ENCODE peak calls at places on chromosome 10, in seven cellular contexts. A is A549, H is coronary artery, S is fibroblast of the aortic adventitia, D is NB4, B is spleen, L is fibroblast of pulmonary artery. X is an unnamed sample.

GRCh38 chr10:1368772-1369171 is 312.6 kb downstream of the WDR37 start:
- DNase-seq in A (peak; percentile 64), H (peak; percentile 66), S (no peak), D (peak; percentile 24), B (no peak), L (no peak), X (no peak)

GRCh38 chr10:3950676-3951275 is 165.8 kb upstream of the KLF6 start:
- DNase-seq in A (no peak), H (no peak), S (no peak), D (no peak), B (no peak), L (no peak), X (no peak)

GRCh38 chr10:15712903-15713302 is 6.8 kb downstream of the ITGA8 start:
- DNase-seq in A (no peak), H (no peak), S (peak; percentile 40), D (no peak), B (no peak), L (no peak), X (no peak)

GRCh38 chr10:112852308-112852707 is 97.7 kb upstream of the TCF7L2 start:
- DNase-seq in A (no peak), H (no peak), S (no peak), D (peak; percentile 58), B (no peak), L (no peak), X (no peak)

GRCh38 chr10:121598261-121599249 is at the start of gene FGFR2:
- DNase-seq in A (peak; percentile 82), H (peak; percentile 86), S (peak; percentile 5), D (no peak), B (no peak), L (peak; percentile 51), X (peak; percentile 96)

GRCh38 chr10:79386637-79387465 is 39.6 kb downstream of the PPIF start:
- DNase-seq in A (no peak), H (peak; percentile 68), S (no peak), D (no peak), B (peak; percentile 69), L (no peak), X (peak; percentile 85)

GRCh38 chr10:89475137-89475536 is 60.3 kb downstream of the SLC16A12 start:
- DNase-seq in A (no peak), H (no peak), S (no peak), D (no peak), B (no peak), L (no peak), X (no peak)

GRCh38 chr10:82778908-82779307 is 903.9 kb downstream of the NRG3 start:
- DNase-seq in A (no peak), H (no peak), S (no peak), D (peak; percentile 5), B (no peak), L (no peak), X (no peak)

GRCh38 chr10:127275793-127276415 is 79.5 kb upstream of the INSYN2A start:
- DNase-seq in A (no peak), H (no peak), S (no peak), D (no peak), B (no peak), L (no peak), X (no peak)

GRCh38 chr10:52609071-52609470 is 163.5 kb downstream of the MBL2 start:
- DNase-seq in A (no peak), H (no peak), S (no peak), D (no peak), B (no peak), L (no peak), X (no peak)

GRCh38 chr10:132867801-132868644 is 74.3 kb downstream of the CFAP46 start:
- DNase-seq in A (no peak), H (no peak), S (no peak), D (no peak), B (peak; percentile 72), L (no peak), X (peak; percentile 60)

GRCh38 chr10:32055478-32056135 is 618 bp downstream of the KIF5B start:
- DNase-seq in A (peak; percentile 50), H (peak; percentile 81), S (peak; percentile 52), D (peak; percentile 84), B (peak; percentile 94), L (peak; percentile 70), X (peak; percentile 77)

GRCh38 chr10:89151857-89152256 is 55.3 kb downstream of the CH25H start:
- DNase-seq in A (no peak), H (no peak), S (peak; percentile 84), D (no peak), B (no peak), L (no peak), X (no peak)

GRCh38 chr10:96618648-96619047 is 31.8 kb upstream of the TM9SF3 start:
- DNase-seq in A (no peak), H (no peak), S (peak; percentile 41), D (no peak), B (no peak), L (peak; percentile 55), X (no peak)

GRCh38 chr10:113031147-113031546 is 81.1 kb downstream of the TCF7L2 start:
- DNase-seq in A (no peak), H (no peak), S (peak; percentile 48), D (no peak), B (no peak), L (no peak), X (no peak)

GRCh38 chr10:127279334-127279774 is 83.0 kb upstream of the INSYN2A start:
- DNase-seq in A (no peak), H (no peak), S (no peak), D (no peak), B (no peak), L (no peak), X (no peak)

GRCh38 chr10:11832042-11832441 is 8.9 kb downstream of the PROSER2 start:
- DNase-seq in A (no peak), H (no peak), S (no peak), D (no peak), B (no peak), L (no peak), X (no peak)

GRCh38 chr10:129963831-129964501 is at the start of gene EBF3:
- DNase-seq in A (no peak), H (peak; percentile 88), S (peak; percentile 88), D (peak; percentile 93), B (peak; percentile 74), L (peak; percentile 89), X (peak; percentile 100)

GRCh38 chr10:480928-481551 is 208.4 kb downstream of the DIP2C start:
- DNase-seq in A (no peak), H (peak; percentile 55), S (peak; percentile 46), D (no peak), B (peak; percentile 66), L (peak; percentile 49), X (no peak)

GRCh38 chr10:3769511-3769910 is 15.5 kb downstream of the KLF6 start:
- DNase-seq in A (no peak), H (no peak), S (no peak), D (peak; percentile 44), B (no peak), L (peak; percentile 35), X (no peak)

GRCh38 chr10:62804384-62805138 is at the start of gene ADO:
- DNase-seq in A (peak; percentile 84), H (peak; percentile 86), S (peak; percentile 86), D (peak; percentile 94), B (peak; percentile 96), L (peak; percentile 85), X (peak; percentile 97)

GRCh38 chr10:3525832-3526449 is 259.1 kb downstream of the KLF6 start:
- DNase-seq in A (peak; percentile 98), H (no peak), S (peak; percentile 97), D (peak; percentile 58), B (no peak), L (peak; percentile 96), X (peak; percentile 94)

GRCh38 chr10:132134541-132135397 is 52.0 kb upstream of the DPYSL4 start:
- DNase-seq in A (no peak), H (no peak), S (no peak), D (no peak), B (peak; percentile 42), L (no peak), X (no peak)

GRCh38 chr10:14648042-14648765 is 126.5 kb downstream of the FAM107B start:
- DNase-seq in A (no peak), H (peak; percentile 86), S (peak; percentile 68), D (peak; percentile 90), B (peak; percentile 86), L (peak; percentile 81), X (peak; percentile 76)

DNA sequence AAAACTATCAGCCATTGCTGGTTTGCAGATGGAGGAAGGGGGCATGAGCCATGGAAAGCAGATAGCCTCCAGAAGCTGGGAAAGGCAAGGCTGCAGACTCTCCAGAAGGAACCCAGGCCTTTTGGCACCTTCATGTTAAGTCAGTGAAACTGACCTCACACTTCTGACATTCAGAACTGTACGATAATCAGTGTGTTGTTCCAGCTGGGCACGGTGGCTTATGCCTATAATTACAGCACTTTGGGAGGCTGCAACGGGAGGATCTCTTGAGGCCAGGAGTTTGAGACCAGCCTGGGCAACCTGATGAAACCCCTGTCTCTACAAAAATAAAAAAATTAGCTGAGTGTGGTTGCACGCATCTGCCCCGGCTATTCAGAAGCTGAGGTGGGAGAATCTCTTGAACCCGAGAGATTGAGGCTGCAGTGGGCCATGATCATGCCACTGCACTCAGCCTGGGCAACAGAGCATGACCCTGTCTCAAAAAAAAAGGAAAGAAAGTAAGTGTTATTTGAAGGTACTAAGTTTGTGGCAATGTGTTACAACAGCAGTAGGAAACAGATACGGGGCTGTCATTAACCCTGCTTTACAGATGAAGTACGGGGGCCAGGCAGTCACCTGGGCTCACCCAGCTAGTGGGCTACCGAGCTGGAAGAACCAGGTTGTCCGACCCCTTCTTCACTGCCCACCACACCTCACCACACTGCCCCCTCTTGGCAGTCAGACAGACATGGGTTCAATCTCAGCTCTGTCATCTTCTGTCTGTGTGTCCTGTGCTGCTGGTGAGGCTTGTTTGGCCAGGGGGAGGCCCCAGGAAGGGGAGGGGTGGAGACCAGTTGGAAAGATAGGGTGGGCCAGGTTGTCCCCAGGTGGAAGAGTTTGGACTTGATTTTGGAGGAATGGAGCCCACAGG is 18.3 kb downstream of the CHST3 start:
- DNase-seq in A (no peak), H (no peak), S (no peak), D (no peak), B (peak; percentile 44), L (no peak), X (no peak)
- TF ChIP-seq CTCF in A (no peak), H (no peak), S (peak; percentile 3), D (peak; percentile 22), B (no peak), L (no peak), X (no peak)

GRCh38 chr10:123687758-123688157 is 21.6 kb downstream of the GPR26 start:
- DNase-seq in A (no peak), H (no peak), S (no peak), D (peak; percentile 15), B (no peak), L (no peak), X (no peak)
- TF ChIP-seq CTCF in A (no peak), H (no peak), S (no peak), D (peak; percentile 15), B (no peak), L (no peak), X (no peak)

DNA sequence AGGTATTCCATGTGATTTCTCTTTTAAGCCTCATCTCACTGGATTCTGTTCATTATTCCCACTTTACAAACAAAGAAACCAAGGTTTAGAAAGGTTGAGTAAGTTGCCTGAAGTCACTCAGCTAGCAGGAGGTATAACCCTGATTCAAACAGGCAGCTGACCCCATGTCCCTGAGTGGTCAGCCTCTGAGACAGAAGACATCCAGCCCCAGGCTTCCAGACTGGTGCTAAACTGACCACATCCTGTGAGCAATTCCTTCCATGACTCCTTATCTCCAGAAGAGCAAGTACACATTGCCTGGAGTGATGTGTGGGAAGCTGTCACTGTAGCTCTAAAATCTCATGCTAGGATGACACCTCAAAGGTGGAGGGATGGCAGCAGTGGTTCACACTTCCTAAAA is 3.7 kb downstream of the PLPP4 start:
- DNase-seq in A (no peak), H (no peak), S (peak; percentile 92), D (no peak), B (no peak), L (peak; percentile 84), X (peak; percentile 95)
- TF ChIP-seq CTCF in A (no peak), H (no peak), S (no peak), D (no peak), B (no peak), L (no peak), X (no peak)

GRCh38 chr10:106711313-106711906 is 453.1 kb downstream of the SORCS1 start:
- DNase-seq in A (peak; percentile 11), H (no peak), S (no peak), D (peak; percentile 71), B (no peak), L (peak; percentile 22), X (no peak)
- TF ChIP-seq CTCF in A (peak; percentile 31), H (peak; percentile 23), S (peak; percentile 30), D (peak; percentile 92), B (peak; percentile 46), L (peak; percentile 68), X (peak; percentile 19)

X was measured in osteoblast.